ENCODE peak calls at places on chromosome 14, in six cellular contexts. N is A549, J is GM12878, B is K562, W is HepG2, S is HCT116. F is an unnamed sample.
A peak's percentile ranks its signal among the peaks of the same experiment; 100 is the strongest.

GRCh38 chr14:75527449-75528163 is 5.3 kb downstream of the BATF start:
- DNase-seq in B (no peak), S (no peak), N (no peak), J (no peak), W (no peak), F (no peak)

GRCh38 chr14:32185097-32185496 is 16.7 kb upstream of the RNU6-7 start:
- DNase-seq in S (no peak), B (no peak), N (no peak), W (no peak), J (no peak), F (no peak)

GRCh38 chr14:100410056-100410565 is 87.0 kb downstream of the SLC25A47 start:
- DNase-seq in N (no peak), W (no peak), S (no peak), B (no peak), J (no peak), F (no peak)

GRCh38 chr14:77111021-77111420 is 13.0 kb downstream of the CIPC start:
- DNase-seq in S (no peak), W (no peak), J (no peak), B (no peak), N (no peak), F (no peak)

GRCh38 chr14:50520947-50521815 is 11.2 kb downstream of the MAP4K5 start:
- DNase-seq in W (no peak), S (peak; percentile 45), J (peak; percentile 56), B (no peak), N (peak; percentile 66), F (no peak)

GRCh38 chr14:105918496-105919262 is 392.3 kb downstream of the TMEM121 start:
- DNase-seq in W (no peak), S (no peak), B (peak; percentile 0), N (no peak), J (no peak), F (no peak)

GRCh38 chr14:92316937-92317336 is 6.0 kb upstream of the SLC24A4 start:
- DNase-seq in N (peak; percentile 14), B (no peak), S (peak; percentile 61), J (no peak), W (no peak), F (peak; percentile 14)

GRCh38 chr14:51086044-51086443 is 8.9 kb downstream of the TRIM9 start:
- DNase-seq in S (no peak), N (no peak), W (no peak), B (no peak), J (no peak), F (no peak)

GRCh38 chr14:105844810-105845724 is 318.7 kb downstream of the TMEM121 start:
- DNase-seq in S (no peak), B (no peak), W (no peak), J (no peak), N (no peak), F (no peak)

GRCh38 chr14:76951149-76951548 is 77.4 kb downstream of the IRF2BPL start:
- DNase-seq in B (no peak), S (no peak), N (no peak), W (no peak), J (no peak), F (no peak)

GRCh38 chr14:71319646-71320045 is 412.4 kb downstream of the PCNX1 start:
- DNase-seq in N (peak; percentile 33), S (no peak), W (no peak), J (no peak), B (no peak), F (peak; percentile 24)

GRCh38 chr14:80315681-80316080 is 104.4 kb upstream of the DIO2 start:
- DNase-seq in S (no peak), W (no peak), B (no peak), J (no peak), N (no peak), F (no peak)

GRCh38 chr14:99819514-99819913 is 26.3 kb downstream of the EML1 start:
- DNase-seq in N (no peak), S (no peak), J (no peak), W (no peak), B (no peak), F (no peak)

GRCh38 chr14:23125933-23126524 is 7.0 kb upstream of the CEBPE start:
- DNase-seq in N (no peak), S (no peak), W (no peak), J (no peak), B (peak; percentile 47), F (no peak)

GRCh38 chr14:44914849-44915248 is 46.9 kb downstream of the KLHL28 start:
- DNase-seq in J (no peak), W (peak; percentile 45), B (no peak), N (peak; percentile 14), S (no peak), F (no peak)

GRCh38 chr14:92407395-92407794 is 84.4 kb downstream of the SLC24A4 start:
- DNase-seq in B (no peak), J (no peak), W (no peak), S (no peak), N (no peak), F (peak; percentile 65)

GRCh38 chr14:59870277-59871165 is at the start of gene RTN1:
- DNase-seq in N (peak; percentile 30), B (no peak), W (no peak), S (no peak), J (no peak), F (peak; percentile 75)

GRCh38 chr14:69812725-69813124 is 15.7 kb upstream of the SLC10A1 start:
- DNase-seq in B (no peak), N (peak; percentile 46), W (peak; percentile 43), S (no peak), J (no peak), F (peak; percentile 43)

GRCh38 chr14:61388976-61389576 is 67.7 kb downstream of the PRKCH start:
- DNase-seq in J (no peak), S (peak; percentile 36), N (peak; percentile 6), W (no peak), B (no peak), F (no peak)

GRCh38 chr14:100193417-100194357 is 34.2 kb upstream of the DEGS2 start:
- DNase-seq in B (peak; percentile 32), W (peak; percentile 75), J (no peak), S (no peak), N (no peak), F (peak; percentile 34)

GRCh38 chr14:54267172-54267571 is 129.6 kb upstream of the CDKN3 start:
- DNase-seq in W (no peak), B (no peak), S (no peak), N (no peak), J (peak; percentile 58), F (no peak)

GRCh38 chr14:38758661-38759060 is 344.4 kb downstream of the SEC23A start:
- DNase-seq in S (no peak), W (no peak), J (no peak), N (no peak), B (no peak), F (no peak)

GRCh38 chr14:82710257-82710841 is 1176.7 kb upstream of the SEL1L start:
- DNase-seq in N (peak; percentile 58), J (peak; percentile 8), W (peak; percentile 26), B (peak; percentile 25), S (peak; percentile 3), F (peak; percentile 71)

GRCh38 chr14:63328787-63329737 is 10.3 kb upstream of the GPHB5 start:
- DNase-seq in B (no peak), J (no peak), S (no peak), N (no peak), W (no peak), F (no peak)

GRCh38 chr14:32513571-32514009 is 184.5 kb downstream of the AKAP6 start:
- DNase-seq in S (no peak), B (no peak), W (no peak), J (no peak), N (no peak), F (no peak)

GRCh38 chr14:26200675-26201074 is 397.2 kb downstream of the NOVA1 start:
- DNase-seq in N (no peak), W (no peak), J (no peak), B (no peak), S (no peak), F (no peak)

GRCh38 chr14:100423421-100424010 is 100.4 kb downstream of the SLC25A47 start:
- DNase-seq in N (no peak), S (no peak), B (peak; percentile 27), W (no peak), J (no peak), F (no peak)

GRCh38 chr14:68039593-68039992 is 220.0 kb downstream of the RAD51B start:
- DNase-seq in J (no peak), S (no peak), B (no peak), W (no peak), N (no peak), F (no peak)
- H3K4me3 ChIP-seq in J (no peak overlapping the region), S (no peak overlapping the region), B (no peak overlapping the region), W (no peak overlapping the region), N (no peak overlapping the region), F (no peak overlapping the region)

GRCh38 chr14:67982711-67983608 is 163.4 kb downstream of the RAD51B start:
- DNase-seq in S (no peak), W (no peak), B (no peak), J (no peak), N (no peak), F (no peak)
- TF ChIP-seq MAX in S (no peak), W (no peak), B (no peak), J (no peak), N (no peak), F (no peak)

DNA sequence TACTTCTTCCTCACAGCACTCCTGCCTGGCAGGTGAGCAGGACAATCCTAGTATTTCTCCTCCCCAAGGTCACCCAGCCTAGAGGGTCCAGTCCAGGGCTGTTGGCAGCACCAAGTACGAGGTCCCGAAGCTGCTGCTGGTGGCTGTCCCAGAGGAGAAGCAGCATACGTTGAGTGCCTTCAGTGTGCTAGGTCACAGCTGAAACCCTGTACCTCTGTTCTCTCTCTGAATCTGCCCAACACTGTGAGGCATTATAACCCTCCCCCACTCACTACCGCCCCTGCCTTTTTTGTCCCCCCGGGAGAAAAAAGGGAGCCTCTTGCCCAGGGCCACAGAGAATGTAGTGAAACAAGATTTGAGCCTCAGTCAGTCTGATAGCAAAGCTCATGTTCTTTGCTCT is 53.4 kb downstream of the PPP2R5C start:
- DNase-seq in J (no peak), W (no peak), N (no peak), S (no peak), B (no peak), F (no peak)
- TF ChIP-seq POLR2A in J (no peak), W (no peak), N (no peak), S (no peak), B (no peak), F (no peak)

GRCh38 chr14:102503576-102504224 is 5.9 kb downstream of the ANKRD9 start:
- DNase-seq in W (no peak), S (no peak), B (no peak), J (no peak), N (no peak), F (no peak)
- H3K4me3 ChIP-seq in W (no peak overlapping the region), S (no peak overlapping the region), B (no peak overlapping the region), J (no peak overlapping the region), N (no peak overlapping the region), F (no peak overlapping the region)

F was measured in NB4.